ENCODE peak calls at places on chromosome 21, in nine cellular contexts. S, Q, I, M, N, H, C, T and A are unnamed samples.

GRCh38 chr21:45551816-45552695 is 9.8 kb upstream of the SLC19A1 start:
- DNase-seq in I (no peak), T (no peak), N (no peak), S (peak; percentile 33), M (peak; percentile 56), Q (peak; percentile 57), H (no peak), C (peak; percentile 63), A (no peak)

GRCh38 chr21:29640233-29640554 is 299.6 kb downstream of the GRIK1 start:
- DNase-seq in S (no peak), I (no peak), N (no peak), H (no peak), T (no peak), C (no peak), Q (no peak), M (no peak), A (no peak)

GRCh38 chr21:42440187-42440792 is 36.6 kb downstream of the UBASH3A start:
- DNase-seq in S (no peak), Q (no peak), T (no peak), C (no peak), M (no peak), I (no peak), N (no peak), H (no peak), A (no peak)

GRCh38 chr21:34006603-34007168 is 66.7 kb upstream of the MRPS6 start:
- DNase-seq in T (no peak), N (no peak), Q (no peak), S (no peak), C (no peak), I (no peak), M (no peak), H (no peak), A (no peak)

GRCh38 chr21:33963848-33964555 is 48.4 kb upstream of the ATP5PO start:
- DNase-seq in H (no peak), T (no peak), S (no peak), I (no peak), N (no peak), C (no peak), M (no peak), Q (no peak), A (no peak)

GRCh38 chr21:43188712-43189151 is 19.9 kb downstream of the CRYAA start:
- DNase-seq in S (no peak), T (peak; percentile 14), M (peak; percentile 86), I (no peak), N (no peak), Q (peak; percentile 33), C (peak; percentile 63), H (no peak), A (no peak)

GRCh38 chr21:42021751-42022430 is 11.7 kb upstream of the ZBTB21 start:
- DNase-seq in N (no peak), I (no peak), C (no peak), S (peak; percentile 66), Q (peak; percentile 79), T (no peak), M (peak; percentile 44), H (no peak), A (no peak)

GRCh38 chr21:26469789-26470188 is 103.3 kb downstream of the CYYR1 start:
- DNase-seq in I (peak; percentile 50), N (peak; percentile 4), H (no peak), M (no peak), Q (no peak), C (no peak), T (no peak), S (no peak), A (peak; percentile 67)

GRCh38 chr21:34792504-34793089 is 123.8 kb downstream of the CLIC6 start:
- DNase-seq in Q (no peak), H (no peak), S (no peak), T (no peak), C (no peak), M (no peak), I (no peak), N (no peak), A (no peak)

GRCh38 chr21:28754127-28754611 is 238.5 kb downstream of the LTN1 start:
- DNase-seq in I (peak; percentile 96), S (no peak), N (no peak), Q (no peak), T (no peak), M (peak; percentile 82), H (no peak), C (no peak), A (peak; percentile 91)

GRCh38 chr21:42061195-42061865 is 9.8 kb upstream of the UMODL1 start:
- DNase-seq in M (peak; percentile 78), Q (no peak), T (no peak), C (peak; percentile 77), N (peak; percentile 29), S (no peak), H (no peak), I (no peak), A (no peak)

DNA sequence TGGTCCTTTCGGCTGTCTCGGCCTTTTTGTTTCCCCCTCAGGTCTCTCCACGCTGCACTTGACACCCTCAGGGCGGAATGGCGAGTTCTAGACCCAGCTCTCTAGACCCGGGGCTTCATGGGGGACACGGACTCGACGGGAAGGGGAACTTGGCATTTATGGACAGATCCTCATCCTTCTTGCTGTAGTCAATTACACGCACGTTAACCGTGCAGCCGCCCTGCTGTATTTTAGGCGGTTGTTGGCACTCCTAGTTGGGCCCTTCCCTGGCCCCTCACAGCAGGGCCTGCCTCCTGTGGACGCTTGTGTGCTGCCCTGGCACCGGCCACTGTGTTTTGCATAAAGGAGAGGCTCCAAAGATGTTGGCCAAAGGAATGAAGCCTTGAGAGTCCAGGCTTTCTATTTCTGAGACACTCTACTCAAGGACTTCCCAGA is 558 bp upstream of the BTG3 start:
- DNase-seq in H (no peak), S (no peak), I (no peak), C (peak; percentile 89), T (peak; percentile 17), Q (no peak), M (peak; percentile 88), N (no peak), A (no peak)
- TF ChIP-seq CTCF in H (no peak), S (no peak), I (no peak), C (no peak), T (no peak), Q (no peak), M (no peak), N (no peak), A (no peak)

DNA sequence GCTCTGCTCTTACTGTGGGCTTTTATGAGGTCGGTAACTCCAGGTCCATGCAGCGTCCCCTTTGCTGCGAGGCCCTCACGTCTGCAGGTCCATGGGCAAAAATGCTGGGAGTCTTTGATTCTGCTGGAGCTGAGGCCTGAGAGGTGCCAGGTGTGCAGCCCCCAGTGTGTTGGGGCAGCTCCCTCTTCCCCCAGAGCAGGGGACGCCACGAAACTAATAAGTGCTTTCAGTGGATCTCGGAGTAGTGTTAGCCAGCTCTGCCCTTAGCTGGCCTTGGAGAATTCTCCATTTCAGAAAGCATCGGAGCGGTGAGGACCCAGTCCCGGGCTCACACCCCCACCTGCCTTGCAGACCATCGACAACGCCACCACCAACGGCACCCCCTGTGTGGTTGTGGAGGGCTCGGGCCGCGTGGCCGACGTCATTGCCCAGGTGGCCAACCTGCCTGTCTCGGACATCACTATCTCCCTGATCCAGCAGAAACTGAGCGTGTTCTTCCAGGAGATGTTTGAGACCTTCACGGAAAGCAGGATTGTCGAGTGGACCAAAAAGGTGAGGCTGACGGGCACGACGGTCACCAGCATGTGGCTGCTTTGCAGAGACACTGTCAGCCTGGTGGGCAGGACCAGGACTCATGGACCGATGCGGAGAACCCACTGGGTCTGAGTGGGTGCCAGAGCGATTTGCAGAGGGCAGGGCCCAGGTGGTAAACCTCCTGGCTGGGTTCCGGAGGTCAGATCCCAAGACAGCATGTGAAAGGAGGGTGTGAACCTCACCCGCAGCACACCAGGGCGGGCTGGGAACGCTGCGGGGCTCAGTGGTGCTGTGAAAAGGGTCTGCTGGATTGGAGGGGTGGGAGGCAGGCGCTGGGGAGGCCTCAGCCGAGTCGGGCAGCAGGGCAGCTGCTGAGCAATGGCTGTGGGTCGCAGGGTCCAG is 25.5 kb downstream of the TRPM2 start:
- DNase-seq in I (no peak), C (peak; percentile 59), S (no peak), N (no peak), H (no peak), T (no peak), Q (peak; percentile 39), M (no peak), A (no peak)
- H3K27me3 ChIP-seq in I (peaks cover 2% of the 10 kb centered on the region), C (no peaks in the 10 kb centered on the region), S (no peaks in the 10 kb centered on the region), N (peaks cover 13% of the 10 kb centered on the region), H (peaks cover 80% of the 10 kb centered on the region), T (peaks cover 5% of the 10 kb centered on the region), Q (no peaks in the 10 kb centered on the region), M (peaks cover 11% of the 10 kb centered on the region), A (no peaks in the 10 kb centered on the region)

GRCh38 chr21:37615962-37616361 is 249.4 kb downstream of the DYRK1A start:
- DNase-seq in S (no peak), C (no peak), N (no peak), H (no peak), T (no peak), M (no peak), Q (no peak), I (no peak), A (no peak)

GRCh38 chr21:37618081-37618480 is 251.5 kb downstream of the DYRK1A start:
- DNase-seq in H (no peak), Q (no peak), M (no peak), C (no peak), I (no peak), T (no peak), N (no peak), S (no peak), A (no peak)

GRCh38 chr21:37620401-37620800 is 253.8 kb downstream of the DYRK1A start:
- DNase-seq in M (no peak), T (no peak), C (no peak), Q (no peak), S (no peak), N (no peak), H (no peak), I (no peak), A (peak; percentile 4)

GRCh38 chr21:37622755-37623543 is 256.4 kb downstream of the DYRK1A start:
- DNase-seq in Q (no peak), S (no peak), I (no peak), M (no peak), T (no peak), H (no peak), N (no peak), C (no peak), A (no peak)

GRCh38 chr21:37619464-37619974 is 252.9 kb downstream of the DYRK1A start:
- DNase-seq in H (no peak), S (no peak), Q (no peak), M (no peak), C (no peak), I (no peak), N (no peak), T (no peak), A (no peak)
- TF ChIP-seq CTCF in H (no peak), S (no peak), Q (no peak), M (no peak), C (no peak), I (no peak), N (no peak), T (no peak), A (no peak)

DNA sequence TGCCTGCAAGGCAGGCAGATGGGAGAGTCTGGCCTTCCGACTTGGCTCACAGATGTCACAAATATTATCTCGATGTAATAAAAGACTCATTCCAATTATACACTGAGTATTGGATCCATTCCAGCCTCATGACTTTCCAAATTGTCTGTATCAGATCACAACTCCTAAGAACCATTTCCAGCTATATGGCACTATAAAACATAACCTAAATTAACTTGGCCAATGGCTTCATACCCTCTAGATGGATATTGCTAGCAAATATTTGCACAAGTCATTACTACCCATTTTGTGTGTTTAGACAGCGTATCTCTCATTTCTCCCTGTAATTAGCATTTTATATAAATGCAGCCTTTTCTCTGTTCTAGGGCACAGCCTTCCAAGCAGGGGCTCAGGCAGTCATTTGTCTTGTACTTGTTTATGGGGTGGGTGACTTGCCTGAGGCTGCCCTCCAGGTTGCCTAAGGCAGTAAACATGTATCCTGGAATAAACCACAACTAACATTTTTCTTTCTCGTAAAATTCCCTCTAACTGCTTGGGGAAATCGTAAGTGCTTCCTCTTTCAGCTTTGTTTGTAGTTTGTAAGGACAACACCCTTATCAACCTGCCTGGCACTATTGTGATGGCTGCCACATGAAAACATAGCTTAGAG is 70.6 kb upstream of the KCNJ6 start:
- DNase-seq in I (no peak), M (no peak), C (no peak), H (peak; percentile 36), N (no peak), T (no peak), S (no peak), Q (no peak), A (no peak)
- H3K27me3 ChIP-seq in I (peaks cover 4% of the 10 kb centered on the region), M (no peaks in the 10 kb centered on the region), C (peaks cover 9% of the 10 kb centered on the region), H (peaks cover 7% of the 10 kb centered on the region), N (no peaks in the 10 kb centered on the region), T (no peaks in the 10 kb centered on the region), S (no peaks in the 10 kb centered on the region), Q (no peaks in the 10 kb centered on the region), A (no peaks in the 10 kb centered on the region)